ENCODE peak calls at places on chromosome 4, in eight cellular contexts. A is iPS-NIHi11; Q is NCI-H1092 treated with DMSO at 0.1 percent for 48 hours; M is activated CD8-positive, alpha-beta memory T cell treated with anti-CD3 and anti-CD28 coated beads for 1 hour; J is KG1; P is posterior cingulate gyrus; O is head of caudate nucleus; V is endothelial cell. H is an unnamed sample.

GRCh38 chr4:88275949-88276515 is 8.3 kb downstream of the PPM1K start:
- DNase-seq in A (no peak), Q (no peak), M (no peak), J (no peak), P (no peak), O (no peak), V (no peak), H (no peak)

GRCh38 chr4:150164956-150165355 is 86.7 kb downstream of the DCLK2 start:
- DNase-seq in A (no peak), Q (no peak), M (no peak), J (no peak), P (no peak), O (no peak), V (no peak), H (no peak)

GRCh38 chr4:166902941-166903340 is 331.4 kb downstream of the SPOCK3 start:
- DNase-seq in A (no peak), Q (no peak), M (no peak), J (no peak), P (no peak), O (no peak), V (no peak), H (no peak)

GRCh38 chr4:150579591-150580234 is 2.2 kb upstream of the MAB21L2 start:
- DNase-seq in A (no peak), Q (no peak), M (no peak), J (no peak), P (peak; percentile 60), O (no peak), V (peak; percentile 45), H (no peak)

GRCh38 chr4:105909699-105910340 is 14.5 kb downstream of the NPNT start:
- DNase-seq in A (peak; percentile 25), Q (no peak), M (no peak), J (no peak), P (no peak), O (no peak), V (no peak), H (no peak)

GRCh38 chr4:121946644-121947043 is 5.2 kb downstream of the TRPC3 start:
- DNase-seq in A (no peak), Q (no peak), M (no peak), J (no peak), P (no peak), O (no peak), V (no peak), H (no peak)

GRCh38 chr4:85613901-85614300 is 139.0 kb downstream of the ARHGAP24 start:
- DNase-seq in A (no peak), Q (no peak), M (no peak), J (no peak), P (no peak), O (no peak), V (no peak), H (no peak)

GRCh38 chr4:38371391-38371851 is 292.6 kb upstream of the KLF3 start:
- DNase-seq in A (no peak), Q (no peak), M (no peak), J (no peak), P (no peak), O (no peak), V (no peak), H (no peak)

GRCh38 chr4:18138076-18138665 is 116.6 kb upstream of the LCORL start:
- DNase-seq in A (no peak), Q (no peak), M (no peak), J (no peak), P (no peak), O (no peak), V (no peak), H (no peak)

GRCh38 chr4:184094532-184095192 is 123.0 kb downstream of the ENPP6 start:
- DNase-seq in A (no peak), Q (no peak), M (no peak), J (no peak), P (no peak), O (no peak), V (no peak), H (no peak)